ENCODE peak calls at places on chromosome 17, in six cellular contexts. T is activated B cell treated with CpG ODN at 0.5 μM for 24 hours; W is CD8-positive, alpha-beta T cell; B is breast epithelium; Y is GM13976; H is GM06990. N is an unnamed sample.
A peak's percentile ranks its signal among the peaks of the same experiment; 100 is the strongest.

GRCh38 chr17:74457146-74457819 is 9.2 kb upstream of the CD300A start:
- DNase-seq in Y (peak; percentile 81), B (peak; percentile 77), T (peak; percentile 73), W (peak; percentile 59), H (peak; percentile 59), N (peak; percentile 78)

GRCh38 chr17:38915639-38915995 is 9.8 kb upstream of the LASP1NB start:
- DNase-seq in T (peak; percentile 4), H (no peak), W (no peak), B (peak; percentile 39), Y (no peak), N (no peak)

GRCh38 chr17:82710499-82711232 is 5.8 kb upstream of the FN3KRP start:
- DNase-seq in B (no peak), W (no peak), Y (no peak), T (no peak), H (no peak), N (no peak)

GRCh38 chr17:64449545-64449944 is 630 bp downstream of the MILR1 start:
- DNase-seq in H (no peak), T (no peak), W (no peak), Y (no peak), B (no peak), N (no peak)

GRCh38 chr17:1998426-1998784 is 26.7 kb downstream of the RTN4RL1 start:
- DNase-seq in W (no peak), T (no peak), B (no peak), Y (no peak), H (no peak), N (no peak)

GRCh38 chr17:12064395-12064794 is 43.7 kb downstream of the MAP2K4 start:
- DNase-seq in B (no peak), W (no peak), H (no peak), Y (no peak), T (no peak), N (no peak)

GRCh38 chr17:21201874-21202273 is 12.1 kb downstream of the TMEM11 start:
- DNase-seq in H (no peak), W (no peak), Y (no peak), B (no peak), T (no peak), N (no peak)

GRCh38 chr17:32757963-32758362 is 119.0 kb downstream of the MYO1D start:
- DNase-seq in T (no peak), B (no peak), H (no peak), W (no peak), Y (no peak), N (no peak)

GRCh38 chr17:8220783-8221662 is 10.6 kb upstream of the AURKB start:
- DNase-seq in T (peak; percentile 85), H (peak; percentile 86), Y (peak; percentile 77), B (peak; percentile 94), W (peak; percentile 75), N (peak; percentile 66)

GRCh38 chr17:70661342-70662222 is 492.2 kb downstream of the KCNJ2 start:
- DNase-seq in B (no peak), Y (no peak), H (no peak), W (no peak), T (no peak), N (no peak)

GRCh38 chr17:59840908-59841666 is 51.7 kb downstream of the TUBD1 start:
- DNase-seq in H (no peak), Y (no peak), T (no peak), W (no peak), B (no peak), N (no peak)

GRCh38 chr17:48726182-48726915 is 2.2 kb downstream of the HOXB13 start:
- DNase-seq in Y (no peak), T (no peak), W (no peak), B (no peak), H (no peak), N (no peak)

GRCh38 chr17:36641331-36641876 is 40.0 kb downstream of the MRM1 start:
- DNase-seq in W (no peak), T (no peak), Y (no peak), H (no peak), B (no peak), N (no peak)

GRCh38 chr17:5758651-5759050 is 174.3 kb upstream of the NLRP1 start:
- DNase-seq in H (peak; percentile 16), Y (no peak), B (no peak), T (no peak), W (no peak), N (no peak)

GRCh38 chr17:42153919-42154491 is 784 bp downstream of the RAB5C start:
- DNase-seq in Y (no peak), B (no peak), W (no peak), H (no peak), T (no peak), N (no peak)

GRCh38 chr17:74639704-74640142 is 16.2 kb upstream of the CD300E start:
- DNase-seq in Y (no peak), T (peak; percentile 37), B (no peak), W (no peak), H (peak; percentile 24), N (no peak)

GRCh38 chr17:50047488-50048126 is 8.3 kb upstream of the ITGA3 start:
- DNase-seq in Y (no peak), H (no peak), W (no peak), B (no peak), T (no peak), N (no peak)

GRCh38 chr17:58388302-58389190 is 28.8 kb downstream of the RNF43 start:
- DNase-seq in B (no peak), Y (no peak), T (no peak), W (no peak), H (no peak), N (no peak)

GRCh38 chr17:47205419-47205963 is 3.7 kb upstream of the MYL4 start:
- DNase-seq in T (peak; percentile 45), B (peak; percentile 72), W (peak; percentile 45), H (peak; percentile 62), Y (peak; percentile 43), N (peak; percentile 45)

GRCh38 chr17:52212851-52213250 is 54.3 kb upstream of the CA10 start:
- DNase-seq in W (no peak), B (no peak), T (no peak), H (no peak), Y (no peak), N (no peak)

GRCh38 chr17:27352481-27353460 is 58.9 kb downstream of the WSB1 start:
- DNase-seq in W (no peak), H (no peak), Y (no peak), T (no peak), B (no peak), N (no peak)

GRCh38 chr17:58184308-58184985 is 8.1 kb upstream of the EPX start:
- DNase-seq in Y (no peak), W (no peak), H (no peak), T (no peak), B (no peak), N (no peak)

GRCh38 chr17:13540546-13540945 is 61.2 kb downstream of the HS3ST3A1 start:
- DNase-seq in Y (no peak), T (no peak), B (no peak), H (no peak), W (no peak), N (no peak)

GRCh38 chr17:83067071-83067717 is 12.2 kb upstream of the METRNL start:
- DNase-seq in T (no peak), W (no peak), Y (no peak), B (peak; percentile 48), H (no peak), N (no peak)

GRCh38 chr17:32840241-32840640 is 36.7 kb downstream of the MYO1D start:
- DNase-seq in T (no peak), B (no peak), H (no peak), Y (no peak), W (no peak), N (no peak)

GRCh38 chr17:46983782-46984181 is 4.7 kb upstream of the RPRML start:
- DNase-seq in Y (no peak), T (no peak), H (no peak), W (no peak), B (no peak), N (no peak)

GRCh38 chr17:17107891-17108680 is 65.8 kb downstream of the MPRIP start:
- DNase-seq in Y (no peak), B (no peak), W (no peak), T (no peak), H (no peak), N (no peak)

GRCh38 chr17:7081341-7082062 is 1.5 kb upstream of the CLEC10A start:
- DNase-seq in Y (no peak), W (peak; percentile 8), H (no peak), T (no peak), B (no peak), N (no peak)

GRCh38 chr17:78826836-78827509 is 13.6 kb downstream of the USP36 start:
- DNase-seq in W (no peak), T (no peak), Y (no peak), B (no peak), H (no peak), N (no peak)

GRCh38 chr17:78826426-78826825 is 14.2 kb downstream of the USP36 start:
- DNase-seq in Y (no peak), T (no peak), H (no peak), B (no peak), W (no peak), N (no peak)

GRCh38 chr17:78829477-78829876 is 11.1 kb downstream of the USP36 start:
- DNase-seq in B (no peak), H (no peak), W (no peak), Y (no peak), T (no peak), N (no peak)

GRCh38 chr17:78825696-78826095 is 14.9 kb downstream of the USP36 start:
- DNase-seq in B (no peak), W (no peak), T (no peak), Y (no peak), H (no peak), N (no peak)

GRCh38 chr17:78828470-78829185 is 12.0 kb downstream of the USP36 start:
- DNase-seq in B (no peak), H (no peak), W (no peak), T (no peak), Y (no peak), N (no peak)
- TF ChIP-seq CTCF in B (no peak), H (peak; percentile 12), W (no peak), T (no peak), Y (no peak), N (no peak)

GRCh38 chr17:14553847-14554246 is 253.0 kb downstream of the HS3ST3B1 start:
- DNase-seq in B (no peak), H (no peak), W (no peak), T (no peak), Y (no peak), N (no peak)
- TF ChIP-seq CTCF in B (no peak), H (no peak), W (no peak), T (no peak), Y (no peak), N (no peak)

GRCh38 chr17:9368631-9369030 is 207.0 kb downstream of the STX8 start:
- DNase-seq in B (no peak), H (no peak), T (no peak), W (no peak), Y (no peak), N (no peak)
- TF ChIP-seq CTCF in B (no peak), H (no peak), T (no peak), W (no peak), Y (no peak), N (no peak)

DNA sequence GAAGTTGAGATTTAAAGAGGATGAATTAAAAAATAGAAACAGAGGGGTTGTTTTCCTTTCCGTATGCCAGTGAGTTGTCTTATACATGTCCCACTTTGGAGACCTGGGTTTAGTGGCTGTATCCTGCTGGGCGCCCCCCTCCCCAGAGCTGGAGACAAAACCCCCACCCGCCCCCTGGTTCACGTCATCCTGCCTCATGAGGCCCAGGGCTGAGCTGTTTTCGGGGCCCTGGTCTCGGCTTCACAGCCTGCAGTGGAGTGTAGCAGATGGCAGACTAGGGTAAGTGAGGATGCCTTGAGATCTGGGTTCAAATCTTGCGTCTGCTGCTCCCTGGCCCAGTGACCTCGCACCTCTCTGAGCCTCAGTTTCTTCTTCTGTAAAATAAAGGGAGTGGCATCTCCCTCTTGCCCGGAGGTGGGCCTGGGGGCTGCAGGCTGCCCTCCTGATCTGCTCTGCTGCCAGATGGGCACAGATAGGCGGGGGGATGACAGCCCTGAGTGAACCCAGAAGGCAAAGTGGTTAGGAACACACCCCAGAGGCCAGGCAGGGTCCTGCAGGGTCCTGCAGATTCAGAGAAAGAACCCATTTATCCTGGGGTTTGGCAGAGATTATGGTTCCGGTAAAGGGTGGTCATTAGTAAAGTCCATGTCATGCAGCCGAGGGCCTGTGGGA is 45.1 kb downstream of the SOCS3 start:
- DNase-seq in B (no peak), T (no peak), W (no peak), Y (no peak), H (no peak), N (no peak)
- TF ChIP-seq CTCF in B (no peak), T (no peak), W (no peak), Y (no peak), H (no peak), N (no peak)